ENCODE peak calls at places on chromosome 18, in eight cellular contexts. A, G, H, V, E, C, W and U are unnamed samples.

GRCh38 chr18:712401-713134 is at the start of gene ENOSF1:
- DNase-seq in A (peak), G (peak), H (no peak), V (peak), E (peak), C (peak), W (peak), U (peak)

GRCh38 chr18:62460851-62461300 is 61.9 kb upstream of the ZCCHC2 start:
- DNase-seq in A (no peak), G (no peak), H (no peak), V (no peak), E (peak), C (no peak), W (peak), U (no peak)

GRCh38 chr18:13570856-13571495 is 155.4 kb downstream of the FAM210A start:
- DNase-seq in A (no peak), G (no peak), H (no peak), V (no peak), E (no peak), C (no peak), W (no peak), U (no peak)

GRCh38 chr18:46350598-46351172 is 246.5 kb downstream of the HAUS1 start:
- DNase-seq in A (no peak), G (no peak), H (no peak), V (no peak), E (no peak), C (peak), W (no peak), U (no peak)

GRCh38 chr18:59700535-59700967 is 3.3 kb upstream of the CCBE1 start:
- DNase-seq in A (no peak), G (no peak), H (no peak), V (no peak), E (no peak), C (no peak), W (no peak), U (peak)

GRCh38 chr18:10401489-10401888 is 52.9 kb upstream of the APCDD1 start:
- DNase-seq in A (no peak), G (no peak), H (no peak), V (no peak), E (no peak), C (no peak), W (no peak), U (no peak)

GRCh38 chr18:41324934-41325333 is 630.1 kb upstream of the PIK3C3 start:
- DNase-seq in A (no peak), G (no peak), H (no peak), V (no peak), E (no peak), C (no peak), W (no peak), U (no peak)

GRCh38 chr18:40868110-40868858 is 1086.8 kb upstream of the PIK3C3 start:
- DNase-seq in A (no peak), G (no peak), H (no peak), V (no peak), E (peak), C (no peak), W (no peak), U (no peak)

GRCh38 chr18:21851327-21851961 is 110.9 kb downstream of the MIB1 start:
- DNase-seq in A (peak), G (no peak), H (no peak), V (no peak), E (no peak), C (no peak), W (no peak), U (no peak)

GRCh38 chr18:45962461-45962860 is 4.7 kb downstream of the EPG5 start:
- DNase-seq in A (no peak), G (no peak), H (peak), V (no peak), E (peak), C (no peak), W (peak), U (no peak)

GRCh38 chr18:79637921-79638855 is 41.4 kb upstream of the CTDP1 start:
- DNase-seq in A (peak), G (no peak), H (no peak), V (no peak), E (no peak), C (peak), W (no peak), U (no peak)

GRCh38 chr18:27005589-27005988 is 140.1 kb upstream of the AQP4 start:
- DNase-seq in A (peak), G (no peak), H (no peak), V (no peak), E (peak), C (no peak), W (no peak), U (no peak)

GRCh38 chr18:29305516-29305915 is 1128.6 kb upstream of the CDH2 start:
- DNase-seq in A (no peak), G (no peak), H (no peak), V (no peak), E (no peak), C (no peak), W (no peak), U (no peak)

GRCh38 chr18:41745166-41746049 is 209.6 kb upstream of the PIK3C3 start:
- DNase-seq in A (peak), G (no peak), H (no peak), V (peak), E (peak), C (no peak), W (peak), U (peak)

GRCh38 chr18:79798346-79798998 is 734 bp downstream of the KCNG2 start:
- DNase-seq in A (peak), G (no peak), H (no peak), V (no peak), E (no peak), C (peak), W (no peak), U (no peak)

GRCh38 chr18:78629426-78629825 is 350.2 kb upstream of the SALL3 start:
- DNase-seq in A (no peak), G (no peak), H (no peak), V (no peak), E (no peak), C (no peak), W (no peak), U (no peak)

GRCh38 chr18:63562284-63562683 is 20.1 kb downstream of the SERPINB12 start:
- DNase-seq in A (no peak), G (no peak), H (peak), V (no peak), E (no peak), C (no peak), W (no peak), U (no peak)

GRCh38 chr18:68840554-68841263 is 42.8 kb downstream of the CCDC102B start:
- DNase-seq in A (peak), G (no peak), H (no peak), V (no peak), E (peak), C (no peak), W (no peak), U (no peak)

GRCh38 chr18:56217406-56217805 is 421.0 kb downstream of the TXNL1 start:
- DNase-seq in A (no peak), G (no peak), H (no peak), V (no peak), E (no peak), C (no peak), W (no peak), U (no peak)

GRCh38 chr18:46950064-46950656 is 32.8 kb downstream of the KATNAL2 start:
- DNase-seq in A (peak), G (peak), H (no peak), V (no peak), E (peak), C (no peak), W (no peak), U (no peak)

GRCh38 chr18:60096428-60096827 is 196.6 kb downstream of the PMAIP1 start:
- DNase-seq in A (no peak), G (no peak), H (no peak), V (no peak), E (no peak), C (no peak), W (no peak), U (no peak)

GRCh38 chr18:67854340-67854739 is 337.8 kb upstream of the DSEL start:
- DNase-seq in A (no peak), G (no peak), H (no peak), V (no peak), E (no peak), C (no peak), W (no peak), U (no peak)

GRCh38 chr18:3599861-3600260 is 149.9 kb downstream of the TGIF1 start:
- DNase-seq in A (no peak), G (no peak), H (no peak), V (no peak), E (no peak), C (no peak), W (no peak), U (no peak)

GRCh38 chr18:3605562-3606443 is 155.8 kb downstream of the TGIF1 start:
- DNase-seq in A (peak), G (peak), H (no peak), V (no peak), E (no peak), C (peak), W (no peak), U (no peak)

GRCh38 chr18:3604626-3605408 is 154.8 kb downstream of the TGIF1 start:
- DNase-seq in A (peak), G (peak), H (peak), V (no peak), E (peak), C (peak), W (peak), U (no peak)

GRCh38 chr18:3604260-3604625 is 154.3 kb downstream of the TGIF1 start:
- DNase-seq in A (no peak), G (no peak), H (no peak), V (no peak), E (no peak), C (no peak), W (no peak), U (no peak)

GRCh38 chr18:3603460-3604259 is 153.7 kb downstream of the TGIF1 start:
- DNase-seq in A (peak), G (peak), H (no peak), V (peak), E (peak), C (peak), W (peak), U (no peak)
- H3K4me3 ChIP-seq in A (peak), G (peak), H (peak), V (peak), E (peak), C (peak), W (peak), U (no peak)

GRCh38 chr18:75923169-75923568 is 495.7 kb upstream of the SMIM21 start:
- DNase-seq in A (no peak), G (no peak), H (no peak), V (peak), E (no peak), C (no peak), W (no peak), U (peak)
- TF ChIP-seq POLR2AphosphoS5 in A (no peak), G (no peak), H (no peak), V (peak), E (no peak), C (no peak), W (no peak), U (peak)

GRCh38 chr18:11512096-11513030 is 97.0 kb upstream of the SLC35G4 start:
- DNase-seq in A (peak), G (no peak), H (no peak), V (no peak), E (peak), C (no peak), W (no peak), U (no peak)
- H3K27ac ChIP-seq in A (no peak), G (no peak), H (peak), V (no peak), E (no peak), C (no peak), W (no peak), U (no peak)

DNA sequence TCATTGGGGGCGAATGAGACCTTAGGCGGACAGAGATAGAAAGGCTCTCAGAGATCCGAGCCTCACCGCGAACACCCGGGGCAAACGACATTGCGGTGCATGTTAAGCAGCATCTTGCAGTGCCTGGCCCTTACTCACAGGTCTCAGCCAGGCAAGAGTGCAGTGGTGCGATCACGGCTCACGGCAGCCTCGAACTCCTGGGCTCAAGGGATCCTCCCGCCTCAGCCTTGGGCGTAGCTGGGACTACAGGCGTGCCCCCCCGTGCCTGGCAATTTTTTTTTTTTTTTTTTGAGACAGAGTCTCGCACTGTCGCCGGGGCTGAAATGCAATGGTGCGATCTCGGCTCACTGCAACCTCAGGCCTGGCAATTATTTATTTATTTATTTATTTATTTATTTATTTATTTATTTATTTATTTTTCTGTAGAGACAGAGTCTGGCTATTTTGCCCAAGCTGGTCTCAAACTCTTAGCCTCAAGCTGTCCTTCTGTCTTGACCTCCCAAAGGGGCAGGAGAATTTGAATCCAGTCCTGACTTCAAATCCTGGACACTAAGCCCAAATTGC is 1.3 kb downstream of the LAMA3 start:
- DNase-seq in A (peak), G (no peak), H (no peak), V (no peak), E (no peak), C (no peak), W (no peak), U (no peak)
- H3K4me3 ChIP-seq in A (peak), G (no peak), H (no peak), V (peak), E (no peak), C (no peak), W (no peak), U (peak)

GRCh38 chr18:57768557-57769326 is 34.4 kb downstream of the ATP8B1 start:
- DNase-seq in A (no peak), G (no peak), H (no peak), V (no peak), E (no peak), C (no peak), W (no peak), U (no peak)

GRCh38 chr18:57762686-57763085 is 40.4 kb downstream of the ATP8B1 start:
- DNase-seq in A (no peak), G (no peak), H (no peak), V (no peak), E (no peak), C (no peak), W (no peak), U (no peak)

GRCh38 chr18:57767259-57768050 is 35.7 kb downstream of the ATP8B1 start:
- DNase-seq in A (no peak), G (no peak), H (no peak), V (no peak), E (no peak), C (no peak), W (no peak), U (no peak)

GRCh38 chr18:57759650-57760049 is 43.5 kb downstream of the ATP8B1 start:
- DNase-seq in A (no peak), G (no peak), H (no peak), V (no peak), E (no peak), C (no peak), W (no peak), U (no peak)

GRCh38 chr18:57764087-57764486 is 39.0 kb downstream of the ATP8B1 start:
- DNase-seq in A (no peak), G (no peak), H (no peak), V (no peak), E (no peak), C (no peak), W (no peak), U (no peak)
- TF ChIP-seq POLR2AphosphoS5 in A (no peak), G (no peak), H (no peak), V (no peak), E (no peak), C (no peak), W (no peak), U (no peak)

GRCh38 chr18:23648930-23649622 is 13.6 kb downstream of the ANKRD29 start:
- DNase-seq in A (no peak), G (no peak), H (no peak), V (no peak), E (no peak), C (no peak), W (no peak), U (no peak)
- H3K27ac ChIP-seq in A (no peak), G (no peak), H (no peak), V (no peak), E (no peak), C (no peak), W (no peak), U (no peak)

DNA sequence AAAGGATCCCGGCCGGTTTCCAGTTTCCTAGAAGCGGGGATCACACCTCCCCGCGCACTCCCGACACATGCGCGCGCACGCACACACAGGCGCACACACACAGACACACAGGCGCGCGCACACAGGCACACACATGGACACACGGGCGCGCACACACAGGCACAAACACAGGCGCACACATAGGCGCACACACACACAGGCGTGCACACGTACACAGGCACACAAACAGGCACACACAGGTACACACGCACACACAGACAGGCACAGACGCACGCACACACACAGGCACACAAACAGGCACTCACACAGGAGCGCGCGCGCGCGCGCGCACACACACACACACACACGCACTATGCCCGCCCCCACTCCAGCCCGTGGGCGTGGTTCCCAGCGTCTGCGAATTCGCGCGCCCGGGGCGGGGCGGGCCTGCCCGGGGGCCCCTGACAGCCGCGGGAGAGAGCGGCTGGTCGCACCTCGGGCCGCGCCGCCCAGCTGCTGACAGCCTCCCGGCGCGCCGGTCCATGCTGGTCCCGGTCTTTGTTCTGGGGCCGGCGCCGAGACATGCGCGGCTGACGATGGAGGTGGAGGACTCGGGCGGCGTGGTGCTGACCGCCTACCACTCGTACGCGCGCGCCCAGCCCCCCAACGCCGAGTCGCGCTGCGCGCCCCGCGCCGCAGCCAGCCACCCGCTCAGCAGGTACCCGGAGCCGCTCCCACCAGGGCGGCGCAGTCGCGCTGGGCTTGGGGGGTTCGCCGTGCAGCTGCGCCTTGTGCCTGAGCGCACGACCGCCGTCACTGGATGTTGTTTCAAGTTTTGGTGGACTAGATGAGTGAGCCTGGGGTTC is at the start of gene ARHGAP28:
- DNase-seq in A (peak), G (peak), H (no peak), V (peak), E (no peak), C (peak), W (peak), U (peak)
- H3K4me3 ChIP-seq in A (peak), G (peak), H (peak), V (peak), E (peak), C (peak), W (peak), U (peak)

GRCh38 chr18:48564139-48564538 is 25.3 kb downstream of the CTIF start:
- DNase-seq in A (no peak), G (no peak), H (no peak), V (no peak), E (no peak), C (no peak), W (no peak), U (no peak)

GRCh38 chr18:48560491-48560890 is 21.7 kb downstream of the CTIF start:
- DNase-seq in A (no peak), G (no peak), H (no peak), V (no peak), E (no peak), C (no peak), W (no peak), U (no peak)

GRCh38 chr18:48562075-48562474 is 23.2 kb downstream of the CTIF start:
- DNase-seq in A (no peak), G (no peak), H (no peak), V (no peak), E (no peak), C (no peak), W (no peak), U (no peak)

GRCh38 chr18:48565105-48565504 is 26.3 kb downstream of the CTIF start:
- DNase-seq in A (no peak), G (no peak), H (no peak), V (no peak), E (no peak), C (no peak), W (no peak), U (no peak)

GRCh38 chr18:48563027-48563426 is 24.2 kb downstream of the CTIF start:
- DNase-seq in A (no peak), G (peak), H (no peak), V (no peak), E (no peak), C (no peak), W (no peak), U (no peak)
- TF ChIP-seq POLR2AphosphoS5 in A (no peak), G (no peak), H (no peak), V (no peak), E (no peak), C (no peak), W (no peak), U (no peak)

GRCh38 chr18:34971313-34971712 is 69.9 kb upstream of the MAPRE2 start:
- DNase-seq in A (no peak), G (no peak), H (no peak), V (no peak), E (no peak), C (no peak), W (peak), U (no peak)
- H3K27ac ChIP-seq in A (no peak), G (no peak), H (no peak), V (no peak), E (no peak), C (no peak), W (no peak), U (no peak)